ENCODE peak calls at places on chromosomes 3 and 15, in nine cellular contexts. One of them, this sample, is unnamed.
A peak's percentile ranks its signal among the peaks of the same experiment; 100 is the strongest.

GRCh38 chr3:53187430-53187829 is 26.4 kb downstream of the PRKCD start:
- DNase-seq in Right ventricle myocardium superior: peak; percentile 8
- DNase-seq in activated T-helper 9 cell treated with anti-CD3 and anti-CD28 coated beads, Interleukin-2, amount 50 U/mL, for 16 hours: no peak
- DNase-seq in iPS-NIHi11: no peak
- DNase-seq in activated CD4-positive, alpha-beta T cell treated with anti-CD3 and anti-CD28 coated beads, Interleukin-2, amount 10 ng/mL, durations not matched to agents 7 days and 5 days: no peak
- DNase-seq in neuronal stem cell: no peak
- DNase-seq in M059J: peak; percentile 15
- DNase-seq in NAMALWA: no peak
- DNase-seq in CD4-positive, alpha-beta T cell: no peak
- DNase-seq in this sample: peak; percentile 63

GRCh38 chr15:67225336-67225735 is 29.1 kb downstream of the AAGAB start:
- DNase-seq in M059J: peak; percentile 7
- DNase-seq in CD4-positive, alpha-beta T cell: no peak
- DNase-seq in activated T-helper 9 cell treated with anti-CD3 and anti-CD28 coated beads, Interleukin-2, amount 50 U/mL, for 16 hours: no peak
- DNase-seq in Right ventricle myocardium superior: no peak
- DNase-seq in NAMALWA: no peak
- DNase-seq in activated CD4-positive, alpha-beta T cell treated with anti-CD3 and anti-CD28 coated beads, Interleukin-2, amount 10 ng/mL, durations not matched to agents 7 days and 5 days: no peak
- DNase-seq in iPS-NIHi11: no peak
- DNase-seq in neuronal stem cell: no peak
- DNase-seq in this sample: peak; percentile 88

GRCh38 chr15:62545392-62546227 is 380.5 kb upstream of the C2CD4B start:
- DNase-seq in activated T-helper 9 cell treated with anti-CD3 and anti-CD28 coated beads, Interleukin-2, amount 50 U/mL, for 16 hours: no peak
- DNase-seq in CD4-positive, alpha-beta T cell: no peak
- DNase-seq in M059J: peak; percentile 14
- DNase-seq in iPS-NIHi11: no peak
- DNase-seq in neuronal stem cell: no peak
- DNase-seq in NAMALWA: no peak
- DNase-seq in Right ventricle myocardium superior: no peak
- DNase-seq in activated CD4-positive, alpha-beta T cell treated with anti-CD3 and anti-CD28 coated beads, Interleukin-2, amount 10 ng/mL, durations not matched to agents 7 days and 5 days: no peak
- DNase-seq in this sample: peak; percentile 76

GRCh38 chr15:81098884-81099601 is 35.0 kb upstream of the CFAP161 start:
- DNase-seq in NAMALWA: no peak
- DNase-seq in neuronal stem cell: no peak
- DNase-seq in activated T-helper 9 cell treated with anti-CD3 and anti-CD28 coated beads, Interleukin-2, amount 50 U/mL, for 16 hours: no peak
- DNase-seq in iPS-NIHi11: no peak
- DNase-seq in activated CD4-positive, alpha-beta T cell treated with anti-CD3 and anti-CD28 coated beads, Interleukin-2, amount 10 ng/mL, durations not matched to agents 7 days and 5 days: no peak
- DNase-seq in M059J: no peak
- DNase-seq in CD4-positive, alpha-beta T cell: no peak
- DNase-seq in Right ventricle myocardium superior: peak; percentile 57
- DNase-seq in this sample: peak; percentile 43

GRCh38 chr15:89326316-89326715 is 8.3 kb downstream of the POLG start:
- DNase-seq in NAMALWA: no peak
- DNase-seq in iPS-NIHi11: no peak
- DNase-seq in neuronal stem cell: no peak
- DNase-seq in Right ventricle myocardium superior: no peak
- DNase-seq in activated CD4-positive, alpha-beta T cell treated with anti-CD3 and anti-CD28 coated beads, Interleukin-2, amount 10 ng/mL, durations not matched to agents 7 days and 5 days: no peak
- DNase-seq in M059J: no peak
- DNase-seq in CD4-positive, alpha-beta T cell: no peak
- DNase-seq in activated T-helper 9 cell treated with anti-CD3 and anti-CD28 coated beads, Interleukin-2, amount 50 U/mL, for 16 hours: no peak
- DNase-seq in this sample: no peak

GRCh38 chr15:34933432-34933975 is 36.0 kb downstream of the AQR start:
- DNase-seq in activated T-helper 9 cell treated with anti-CD3 and anti-CD28 coated beads, Interleukin-2, amount 50 U/mL, for 16 hours: no peak
- DNase-seq in NAMALWA: no peak
- DNase-seq in activated CD4-positive, alpha-beta T cell treated with anti-CD3 and anti-CD28 coated beads, Interleukin-2, amount 10 ng/mL, durations not matched to agents 7 days and 5 days: no peak
- DNase-seq in CD4-positive, alpha-beta T cell: no peak
- DNase-seq in iPS-NIHi11: no peak
- DNase-seq in Right ventricle myocardium superior: no peak
- DNase-seq in M059J: no peak
- DNase-seq in neuronal stem cell: no peak
- DNase-seq in this sample: no peak

GRCh38 chr15:92882697-92883642 is 17.2 kb upstream of the CHD2 start:
- DNase-seq in iPS-NIHi11: peak; percentile 32
- DNase-seq in Right ventricle myocardium superior: peak; percentile 53
- DNase-seq in activated T-helper 9 cell treated with anti-CD3 and anti-CD28 coated beads, Interleukin-2, amount 50 U/mL, for 16 hours: peak; percentile 19
- DNase-seq in NAMALWA: peak; percentile 36
- DNase-seq in activated CD4-positive, alpha-beta T cell treated with anti-CD3 and anti-CD28 coated beads, Interleukin-2, amount 10 ng/mL, durations not matched to agents 7 days and 5 days: no peak
- DNase-seq in neuronal stem cell: no peak
- DNase-seq in CD4-positive, alpha-beta T cell: peak; percentile 15
- DNase-seq in M059J: no peak
- DNase-seq in this sample: no peak

GRCh38 chr15:96122077-96123027 is 208.1 kb upstream of the NR2F2 start:
- DNase-seq in M059J: peak; percentile 57
- DNase-seq in neuronal stem cell: no peak
- DNase-seq in CD4-positive, alpha-beta T cell: no peak
- DNase-seq in iPS-NIHi11: no peak
- DNase-seq in Right ventricle myocardium superior: no peak
- DNase-seq in activated T-helper 9 cell treated with anti-CD3 and anti-CD28 coated beads, Interleukin-2, amount 50 U/mL, for 16 hours: no peak
- DNase-seq in NAMALWA: no peak
- DNase-seq in activated CD4-positive, alpha-beta T cell treated with anti-CD3 and anti-CD28 coated beads, Interleukin-2, amount 10 ng/mL, durations not matched to agents 7 days and 5 days: no peak
- DNase-seq in this sample: peak; percentile 71

GRCh38 chr3:35071768-35072167 is 567.6 kb upstream of the ARPP21 start:
- DNase-seq in M059J: no peak
- DNase-seq in Right ventricle myocardium superior: no peak
- DNase-seq in activated T-helper 9 cell treated with anti-CD3 and anti-CD28 coated beads, Interleukin-2, amount 50 U/mL, for 16 hours: no peak
- DNase-seq in NAMALWA: no peak
- DNase-seq in iPS-NIHi11: no peak
- DNase-seq in neuronal stem cell: no peak
- DNase-seq in CD4-positive, alpha-beta T cell: no peak
- DNase-seq in activated CD4-positive, alpha-beta T cell treated with anti-CD3 and anti-CD28 coated beads, Interleukin-2, amount 10 ng/mL, durations not matched to agents 7 days and 5 days: no peak
- DNase-seq in this sample: no peak

GRCh38 chr3:189572249-189572648 is 58.9 kb upstream of the TP63 start:
- DNase-seq in activated CD4-positive, alpha-beta T cell treated with anti-CD3 and anti-CD28 coated beads, Interleukin-2, amount 10 ng/mL, durations not matched to agents 7 days and 5 days: no peak
- DNase-seq in NAMALWA: no peak
- DNase-seq in Right ventricle myocardium superior: no peak
- DNase-seq in neuronal stem cell: no peak
- DNase-seq in CD4-positive, alpha-beta T cell: no peak
- DNase-seq in M059J: no peak
- DNase-seq in iPS-NIHi11: no peak
- DNase-seq in activated T-helper 9 cell treated with anti-CD3 and anti-CD28 coated beads, Interleukin-2, amount 50 U/mL, for 16 hours: no peak
- DNase-seq in this sample: peak; percentile 28

GRCh38 chr3:143794793-143795462 is 53.3 kb downstream of the SLC9A9 start:
- DNase-seq in activated T-helper 9 cell treated with anti-CD3 and anti-CD28 coated beads, Interleukin-2, amount 50 U/mL, for 16 hours: no peak
- DNase-seq in NAMALWA: no peak
- DNase-seq in M059J: no peak
- DNase-seq in CD4-positive, alpha-beta T cell: no peak
- DNase-seq in Right ventricle myocardium superior: no peak
- DNase-seq in iPS-NIHi11: no peak
- DNase-seq in activated CD4-positive, alpha-beta T cell treated with anti-CD3 and anti-CD28 coated beads, Interleukin-2, amount 10 ng/mL, durations not matched to agents 7 days and 5 days: no peak
- DNase-seq in neuronal stem cell: no peak
- DNase-seq in this sample: no peak

GRCh38 chr3:50652709-50653108 is 22.0 kb upstream of the DOCK3 start:
- DNase-seq in CD4-positive, alpha-beta T cell: peak; percentile 49
- DNase-seq in activated T-helper 9 cell treated with anti-CD3 and anti-CD28 coated beads, Interleukin-2, amount 50 U/mL, for 16 hours: peak; percentile 34
- DNase-seq in neuronal stem cell: no peak
- DNase-seq in M059J: peak; percentile 57
- DNase-seq in Right ventricle myocardium superior: peak; percentile 55
- DNase-seq in iPS-NIHi11: peak; percentile 62
- DNase-seq in activated CD4-positive, alpha-beta T cell treated with anti-CD3 and anti-CD28 coated beads, Interleukin-2, amount 10 ng/mL, durations not matched to agents 7 days and 5 days: peak; percentile 60
- DNase-seq in NAMALWA: peak; percentile 26
- DNase-seq in this sample: peak; percentile 32

GRCh38 chr3:123695152-123695551 is 110.3 kb upstream of the HACD2 start:
- DNase-seq in NAMALWA: no peak
- DNase-seq in activated T-helper 9 cell treated with anti-CD3 and anti-CD28 coated beads, Interleukin-2, amount 50 U/mL, for 16 hours: no peak
- DNase-seq in activated CD4-positive, alpha-beta T cell treated with anti-CD3 and anti-CD28 coated beads, Interleukin-2, amount 10 ng/mL, durations not matched to agents 7 days and 5 days: no peak
- DNase-seq in CD4-positive, alpha-beta T cell: no peak
- DNase-seq in iPS-NIHi11: no peak
- DNase-seq in neuronal stem cell: no peak
- DNase-seq in Right ventricle myocardium superior: no peak
- DNase-seq in M059J: no peak
- DNase-seq in this sample: peak; percentile 44

GRCh38 chr3:131349946-131350347 is 31.6 kb upstream of the NUDT16 start:
- DNase-seq in M059J: peak; percentile 94
- DNase-seq in CD4-positive, alpha-beta T cell: no peak
- DNase-seq in activated T-helper 9 cell treated with anti-CD3 and anti-CD28 coated beads, Interleukin-2, amount 50 U/mL, for 16 hours: no peak
- DNase-seq in NAMALWA: no peak
- DNase-seq in Right ventricle myocardium superior: no peak
- DNase-seq in activated CD4-positive, alpha-beta T cell treated with anti-CD3 and anti-CD28 coated beads, Interleukin-2, amount 10 ng/mL, durations not matched to agents 7 days and 5 days: no peak
- DNase-seq in neuronal stem cell: no peak
- DNase-seq in iPS-NIHi11: no peak
- DNase-seq in this sample: peak; percentile 94

GRCh38 chr3:158896729-158897128 is 94.9 kb downstream of the MFSD1 start:
- DNase-seq in CD4-positive, alpha-beta T cell: no peak
- DNase-seq in activated T-helper 9 cell treated with anti-CD3 and anti-CD28 coated beads, Interleukin-2, amount 50 U/mL, for 16 hours: no peak
- DNase-seq in M059J: peak; percentile 79
- DNase-seq in neuronal stem cell: no peak
- DNase-seq in iPS-NIHi11: no peak
- DNase-seq in NAMALWA: no peak
- DNase-seq in Right ventricle myocardium superior: no peak
- DNase-seq in activated CD4-positive, alpha-beta T cell treated with anti-CD3 and anti-CD28 coated beads, Interleukin-2, amount 10 ng/mL, durations not matched to agents 7 days and 5 days: no peak
- DNase-seq in this sample: no peak

GRCh38 chr3:11954312-11954934 is 49.8 kb upstream of the SYN2 start:
- DNase-seq in NAMALWA: no peak
- DNase-seq in neuronal stem cell: no peak
- DNase-seq in M059J: no peak
- DNase-seq in CD4-positive, alpha-beta T cell: no peak
- DNase-seq in Right ventricle myocardium superior: no peak
- DNase-seq in iPS-NIHi11: no peak
- DNase-seq in activated T-helper 9 cell treated with anti-CD3 and anti-CD28 coated beads, Interleukin-2, amount 50 U/mL, for 16 hours: no peak
- DNase-seq in activated CD4-positive, alpha-beta T cell treated with anti-CD3 and anti-CD28 coated beads, Interleukin-2, amount 10 ng/mL, durations not matched to agents 7 days and 5 days: no peak
- DNase-seq in this sample: no peak

GRCh38 chr3:147415819-147416218 is 6.7 kb downstream of the ZIC1 start:
- DNase-seq in activated T-helper 9 cell treated with anti-CD3 and anti-CD28 coated beads, Interleukin-2, amount 50 U/mL, for 16 hours: no peak
- DNase-seq in activated CD4-positive, alpha-beta T cell treated with anti-CD3 and anti-CD28 coated beads, Interleukin-2, amount 10 ng/mL, durations not matched to agents 7 days and 5 days: no peak
- DNase-seq in Right ventricle myocardium superior: no peak
- DNase-seq in NAMALWA: no peak
- DNase-seq in iPS-NIHi11: no peak
- DNase-seq in neuronal stem cell: no peak
- DNase-seq in M059J: no peak
- DNase-seq in CD4-positive, alpha-beta T cell: no peak
- DNase-seq in this sample: no peak

GRCh38 chr3:49724586-49724985 is 835 bp upstream of the GMPPB start:
- DNase-seq in NAMALWA: peak; percentile 70
- DNase-seq in Right ventricle myocardium superior: peak; percentile 49
- DNase-seq in activated CD4-positive, alpha-beta T cell treated with anti-CD3 and anti-CD28 coated beads, Interleukin-2, amount 10 ng/mL, durations not matched to agents 7 days and 5 days: peak; percentile 29
- DNase-seq in activated T-helper 9 cell treated with anti-CD3 and anti-CD28 coated beads, Interleukin-2, amount 50 U/mL, for 16 hours: no peak
- DNase-seq in neuronal stem cell: no peak
- DNase-seq in iPS-NIHi11: no peak
- DNase-seq in M059J: no peak
- DNase-seq in CD4-positive, alpha-beta T cell: no peak
- DNase-seq in this sample: no peak

GRCh38 chr15:82805994-82806406 is at the start of gene FSD2:
- DNase-seq in Right ventricle myocardium superior: peak; percentile 55
- DNase-seq in M059J: no peak
- DNase-seq in NAMALWA: peak; percentile 91
- DNase-seq in neuronal stem cell: no peak
- DNase-seq in iPS-NIHi11: no peak
- DNase-seq in activated CD4-positive, alpha-beta T cell treated with anti-CD3 and anti-CD28 coated beads, Interleukin-2, amount 10 ng/mL, durations not matched to agents 7 days and 5 days: no peak
- DNase-seq in CD4-positive, alpha-beta T cell: no peak
- DNase-seq in activated T-helper 9 cell treated with anti-CD3 and anti-CD28 coated beads, Interleukin-2, amount 50 U/mL, for 16 hours: no peak
- DNase-seq in this sample: peak; percentile 13

GRCh38 chr3:113212155-113212844 is 943 bp downstream of the BOC start:
- DNase-seq in neuronal stem cell: no peak
- DNase-seq in NAMALWA: no peak
- DNase-seq in Right ventricle myocardium superior: peak; percentile 62
- DNase-seq in M059J: peak; percentile 47
- DNase-seq in iPS-NIHi11: no peak
- DNase-seq in activated T-helper 9 cell treated with anti-CD3 and anti-CD28 coated beads, Interleukin-2, amount 50 U/mL, for 16 hours: no peak
- DNase-seq in CD4-positive, alpha-beta T cell: no peak
- DNase-seq in activated CD4-positive, alpha-beta T cell treated with anti-CD3 and anti-CD28 coated beads, Interleukin-2, amount 10 ng/mL, durations not matched to agents 7 days and 5 days: no peak
- DNase-seq in this sample: peak; percentile 46

GRCh38 chr3:98021821-98022220 is 13.3 kb downstream of the GABRR3 start:
- DNase-seq in activated T-helper 9 cell treated with anti-CD3 and anti-CD28 coated beads, Interleukin-2, amount 50 U/mL, for 16 hours: no peak
- DNase-seq in Right ventricle myocardium superior: no peak
- DNase-seq in CD4-positive, alpha-beta T cell: no peak
- DNase-seq in iPS-NIHi11: no peak
- DNase-seq in neuronal stem cell: no peak
- DNase-seq in NAMALWA: no peak
- DNase-seq in M059J: peak; percentile 69
- DNase-seq in activated CD4-positive, alpha-beta T cell treated with anti-CD3 and anti-CD28 coated beads, Interleukin-2, amount 10 ng/mL, durations not matched to agents 7 days and 5 days: no peak
- DNase-seq in this sample: peak; percentile 40

GRCh38 chr15:77034620-77035467 is 36.1 kb downstream of the TSPAN3 start:
- DNase-seq in iPS-NIHi11: peak; percentile 80
- DNase-seq in neuronal stem cell: no peak
- DNase-seq in activated CD4-positive, alpha-beta T cell treated with anti-CD3 and anti-CD28 coated beads, Interleukin-2, amount 10 ng/mL, durations not matched to agents 7 days and 5 days: no peak
- DNase-seq in CD4-positive, alpha-beta T cell: no peak
- DNase-seq in activated T-helper 9 cell treated with anti-CD3 and anti-CD28 coated beads, Interleukin-2, amount 50 U/mL, for 16 hours: no peak
- DNase-seq in M059J: no peak
- DNase-seq in Right ventricle myocardium superior: peak; percentile 41
- DNase-seq in NAMALWA: peak; percentile 57
- DNase-seq in this sample: peak; percentile 16

GRCh38 chr15:52567886-52568568 is 803 bp downstream of the ARPP19 start:
- DNase-seq in CD4-positive, alpha-beta T cell: peak; percentile 10
- DNase-seq in Right ventricle myocardium superior: no peak
- DNase-seq in M059J: peak; percentile 53
- DNase-seq in NAMALWA: peak; percentile 49
- DNase-seq in activated T-helper 9 cell treated with anti-CD3 and anti-CD28 coated beads, Interleukin-2, amount 50 U/mL, for 16 hours: peak; percentile 45
- DNase-seq in iPS-NIHi11: peak; percentile 34
- DNase-seq in neuronal stem cell: no peak
- DNase-seq in activated CD4-positive, alpha-beta T cell treated with anti-CD3 and anti-CD28 coated beads, Interleukin-2, amount 10 ng/mL, durations not matched to agents 7 days and 5 days: peak; percentile 31
- DNase-seq in this sample: peak; percentile 4

GRCh38 chr3:170007031-170007663 is 30.6 kb upstream of the GPR160 start:
- DNase-seq in activated T-helper 9 cell treated with anti-CD3 and anti-CD28 coated beads, Interleukin-2, amount 50 U/mL, for 16 hours: no peak
- DNase-seq in activated CD4-positive, alpha-beta T cell treated with anti-CD3 and anti-CD28 coated beads, Interleukin-2, amount 10 ng/mL, durations not matched to agents 7 days and 5 days: peak; percentile 60
- DNase-seq in M059J: peak; percentile 47
- DNase-seq in NAMALWA: no peak
- DNase-seq in CD4-positive, alpha-beta T cell: peak; percentile 24
- DNase-seq in iPS-NIHi11: no peak
- DNase-seq in Right ventricle myocardium superior: no peak
- DNase-seq in neuronal stem cell: no peak
- DNase-seq in this sample: peak; percentile 49

GRCh38 chr15:52150043-52150825 is 37.7 kb upstream of the BCL2L10 start:
- DNase-seq in M059J: no peak
- DNase-seq in NAMALWA: no peak
- DNase-seq in neuronal stem cell: no peak
- DNase-seq in iPS-NIHi11: no peak
- DNase-seq in activated T-helper 9 cell treated with anti-CD3 and anti-CD28 coated beads, Interleukin-2, amount 50 U/mL, for 16 hours: no peak
- DNase-seq in CD4-positive, alpha-beta T cell: no peak
- DNase-seq in Right ventricle myocardium superior: no peak
- DNase-seq in activated CD4-positive, alpha-beta T cell treated with anti-CD3 and anti-CD28 coated beads, Interleukin-2, amount 10 ng/mL, durations not matched to agents 7 days and 5 days: no peak
- DNase-seq in this sample: no peak

GRCh38 chr3:175983369-175983768 is 1124.2 kb downstream of the NAALADL2 start:
- DNase-seq in neuronal stem cell: no peak
- DNase-seq in M059J: peak; percentile 52
- DNase-seq in Right ventricle myocardium superior: no peak
- DNase-seq in activated T-helper 9 cell treated with anti-CD3 and anti-CD28 coated beads, Interleukin-2, amount 50 U/mL, for 16 hours: no peak
- DNase-seq in CD4-positive, alpha-beta T cell: no peak
- DNase-seq in activated CD4-positive, alpha-beta T cell treated with anti-CD3 and anti-CD28 coated beads, Interleukin-2, amount 10 ng/mL, durations not matched to agents 7 days and 5 days: no peak
- DNase-seq in iPS-NIHi11: no peak
- DNase-seq in NAMALWA: no peak
- DNase-seq in this sample: peak; percentile 92

GRCh38 chr15:66954601-66955000 is 110.8 kb upstream of the SMAD3 start:
- DNase-seq in NAMALWA: no peak
- DNase-seq in neuronal stem cell: no peak
- DNase-seq in Right ventricle myocardium superior: no peak
- DNase-seq in activated CD4-positive, alpha-beta T cell treated with anti-CD3 and anti-CD28 coated beads, Interleukin-2, amount 10 ng/mL, durations not matched to agents 7 days and 5 days: no peak
- DNase-seq in activated T-helper 9 cell treated with anti-CD3 and anti-CD28 coated beads, Interleukin-2, amount 50 U/mL, for 16 hours: no peak
- DNase-seq in iPS-NIHi11: no peak
- DNase-seq in M059J: no peak
- DNase-seq in CD4-positive, alpha-beta T cell: no peak
- DNase-seq in this sample: no peak

GRCh38 chr3:144636833-144637232 is 665.2 kb downstream of the DIPK2A start:
- DNase-seq in NAMALWA: peak; percentile 25
- DNase-seq in Right ventricle myocardium superior: no peak
- DNase-seq in M059J: no peak
- DNase-seq in activated CD4-positive, alpha-beta T cell treated with anti-CD3 and anti-CD28 coated beads, Interleukin-2, amount 10 ng/mL, durations not matched to agents 7 days and 5 days: no peak
- DNase-seq in iPS-NIHi11: peak; percentile 30
- DNase-seq in neuronal stem cell: no peak
- DNase-seq in CD4-positive, alpha-beta T cell: no peak
- DNase-seq in activated T-helper 9 cell treated with anti-CD3 and anti-CD28 coated beads, Interleukin-2, amount 50 U/mL, for 16 hours: no peak
- DNase-seq in this sample: no peak

GRCh38 chr3:10396083-10396482 is 75.2 kb upstream of the SEC13 start:
- DNase-seq in activated T-helper 9 cell treated with anti-CD3 and anti-CD28 coated beads, Interleukin-2, amount 50 U/mL, for 16 hours: no peak
- DNase-seq in NAMALWA: peak; percentile 27
- DNase-seq in M059J: peak; percentile 15
- DNase-seq in Right ventricle myocardium superior: no peak
- DNase-seq in neuronal stem cell: no peak
- DNase-seq in iPS-NIHi11: no peak
- DNase-seq in CD4-positive, alpha-beta T cell: no peak
- DNase-seq in activated CD4-positive, alpha-beta T cell treated with anti-CD3 and anti-CD28 coated beads, Interleukin-2, amount 10 ng/mL, durations not matched to agents 7 days and 5 days: no peak
- DNase-seq in this sample: no peak

GRCh38 chr15:25504307-25504706 is 65.5 kb upstream of the UBE3A start:
- DNase-seq in NAMALWA: no peak
- DNase-seq in activated T-helper 9 cell treated with anti-CD3 and anti-CD28 coated beads, Interleukin-2, amount 50 U/mL, for 16 hours: no peak
- DNase-seq in activated CD4-positive, alpha-beta T cell treated with anti-CD3 and anti-CD28 coated beads, Interleukin-2, amount 10 ng/mL, durations not matched to agents 7 days and 5 days: no peak
- DNase-seq in iPS-NIHi11: no peak
- DNase-seq in neuronal stem cell: no peak
- DNase-seq in CD4-positive, alpha-beta T cell: no peak
- DNase-seq in M059J: peak; percentile 12
- DNase-seq in Right ventricle myocardium superior: no peak
- DNase-seq in this sample: peak; percentile 24

GRCh38 chr3:123285479-123285878 is 83.7 kb downstream of the SEC22A start:
- DNase-seq in activated T-helper 9 cell treated with anti-CD3 and anti-CD28 coated beads, Interleukin-2, amount 50 U/mL, for 16 hours: no peak
- DNase-seq in NAMALWA: no peak
- DNase-seq in M059J: no peak
- DNase-seq in iPS-NIHi11: no peak
- DNase-seq in CD4-positive, alpha-beta T cell: no peak
- DNase-seq in neuronal stem cell: no peak
- DNase-seq in activated CD4-positive, alpha-beta T cell treated with anti-CD3 and anti-CD28 coated beads, Interleukin-2, amount 10 ng/mL, durations not matched to agents 7 days and 5 days: no peak
- DNase-seq in Right ventricle myocardium superior: no peak
- DNase-seq in this sample: no peak

This sample was measured in EH.